ENCODE peak calls at places on chromosome 5, in six cellular contexts. I, X, W, N, V and E are unnamed samples.

GRCh38 chr5:124652892-124653441 is 93.5 kb downstream of the ZNF608 start:
- DNase-seq in V (no peak), N (no peak), X (no peak), W (no peak), I (no peak), E (no peak)

GRCh38 chr5:93532370-93532769 is 48.6 kb downstream of the NR2F1-AS1 start:
- DNase-seq in W (no peak), I (no peak), V (peak), X (peak), N (no peak), E (no peak)

GRCh38 chr5:17218353-17219005 is 1.0 kb downstream of the BASP1 start:
- DNase-seq in I (no peak), V (no peak), W (peak), X (peak), N (no peak), E (no peak)

GRCh38 chr5:57172466-57172961 is 1.3 kb upstream of the GPBP1 start:
- DNase-seq in X (peak), I (no peak), V (no peak), W (no peak), N (no peak), E (no peak)

GRCh38 chr5:60463179-60463868 is 236.6 kb downstream of the DEPDC1B start:
- DNase-seq in I (no peak), W (no peak), X (no peak), V (no peak), N (no peak), E (no peak)

GRCh38 chr5:31921852-31922305 is 252.2 kb downstream of the GOLPH3 start:
- DNase-seq in N (no peak), V (no peak), X (no peak), W (no peak), I (no peak), E (no peak)

GRCh38 chr5:76104027-76104426 is 20.8 kb downstream of the SV2C start:
- DNase-seq in X (no peak), N (no peak), I (no peak), V (no peak), W (peak), E (no peak)

GRCh38 chr5:172859966-172860365 is 25.9 kb downstream of the ERGIC1 start:
- DNase-seq in I (no peak), W (no peak), N (no peak), X (no peak), V (no peak), E (no peak)

GRCh38 chr5:153926201-153926600 is 112.5 kb downstream of the FAM114A2 start:
- DNase-seq in V (no peak), W (no peak), I (no peak), X (no peak), N (no peak), E (no peak)

GRCh38 chr5:145510324-145510723 is 324.8 kb downstream of the PRELID2 start:
- DNase-seq in X (no peak), W (no peak), V (no peak), N (no peak), I (no peak), E (no peak)

GRCh38 chr5:170178814-170179213 is 54.0 kb upstream of the C5orf58 start:
- DNase-seq in X (no peak), V (no peak), W (no peak), I (no peak), N (no peak), E (no peak)